ENCODE peak calls at places on chromosomes 12 and 14, in ten cellular contexts. O is left ventricle myocardium inferior; T is heart left ventricle; D is sigmoid colon; C is CD4-positive, CD25-positive, alpha-beta regulatory T cell; Q is IMR-90; H is kidney epithelial cell; U is upper lobe of left lung; K is CD8-positive, alpha-beta memory T cell; W is mesendoderm. I is an unnamed sample. For H3K36me3, the result is how much of the 10 kb centered on the place peaks cover.

GRCh38 chr14:68011629-68012028 is 192.1 kb downstream of the RAD51B start:
- DNase-seq in H (no peak), K (no peak), Q (peak), W (no peak), O (no peak), T (no peak), C (no peak), U (no peak), D (no peak), I (no peak)

GRCh38 chr12:64404470-64405446 is 566 bp downstream of the XPOT start:
- DNase-seq in Q (peak), W (peak), D (peak), T (no peak), C (peak), U (peak), O (peak), H (no peak), K (peak), I (peak)

GRCh38 chr12:76186507-76186906 is 102.0 kb upstream of the NAP1L1 start:
- DNase-seq in W (no peak), D (no peak), Q (peak), K (no peak), U (no peak), H (no peak), C (no peak), T (no peak), O (no peak), I (no peak)

GRCh38 chr12:70049596-70050360 is 193.5 kb upstream of the CNOT2 start:
- DNase-seq in C (peak), K (peak), D (no peak), T (no peak), U (no peak), H (peak), O (no peak), W (peak), Q (no peak), I (no peak)

GRCh38 chr14:81208489-81208888 is 12.3 kb downstream of the GTF2A1 start:
- DNase-seq in H (no peak), O (no peak), T (no peak), C (no peak), K (no peak), D (no peak), W (no peak), Q (no peak), U (peak), I (no peak)

GRCh38 chr14:65492277-65492676 is 79.7 kb downstream of the FUT8 start:
- DNase-seq in Q (no peak), O (no peak), D (no peak), C (no peak), K (no peak), U (no peak), W (no peak), H (no peak), T (no peak), I (no peak)

GRCh38 chr14:23544511-23545447 is 6.8 kb downstream of the ZFHX2 start:
- DNase-seq in K (no peak), Q (no peak), D (no peak), O (peak), W (peak), U (no peak), C (no peak), T (no peak), H (no peak), I (peak)

GRCh38 chr14:69354383-69355154 is 43.5 kb downstream of the ERH start:
- DNase-seq in W (no peak), O (no peak), T (no peak), K (no peak), Q (peak), H (peak), U (no peak), D (peak), C (peak), I (peak)

GRCh38 chr12:111160350-111161142 is 208.3 kb downstream of the PHETA1 start:
- DNase-seq in C (no peak), U (no peak), T (no peak), H (no peak), W (peak), K (no peak), O (no peak), Q (no peak), D (no peak), I (peak)

GRCh38 chr14:63544641-63545234 is 1.6 kb upstream of the PPP2R5E start:
- DNase-seq in K (no peak), U (no peak), Q (peak), D (no peak), T (no peak), C (no peak), O (no peak), H (no peak), W (no peak), I (peak)

GRCh38 chr12:69385038-69385437 is 25.5 kb downstream of the YEATS4 start:
- DNase-seq in Q (no peak), K (no peak), U (no peak), H (no peak), W (no peak), C (no peak), T (no peak), D (no peak), O (no peak), I (no peak)

GRCh38 chr12:113879658-113880057 is 86.5 kb downstream of the RBM19 start:
- DNase-seq in W (peak), C (no peak), Q (no peak), H (no peak), T (no peak), O (no peak), D (no peak), U (no peak), K (no peak), I (no peak)

GRCh38 chr12:44078273-44078672 is 242.4 kb downstream of the TMEM117 start:
- DNase-seq in W (no peak), K (no peak), D (no peak), O (no peak), H (no peak), T (no peak), Q (peak), C (no peak), U (no peak), I (no peak)

GRCh38 chr12:98154850-98155249 is 360.5 kb upstream of the TMPO start:
- DNase-seq in U (no peak), C (no peak), D (no peak), T (no peak), K (no peak), Q (no peak), W (peak), O (no peak), H (no peak), I (peak)

GRCh38 chr12:57148469-57149308 is 1.3 kb upstream of the LRP1-AS start:
- DNase-seq in K (no peak), W (no peak), Q (peak), H (no peak), U (peak), D (peak), T (peak), O (peak), C (no peak), I (no peak)

GRCh38 chr14:101459392-101459900 is 101.8 kb upstream of the DIO3 start:
- DNase-seq in K (no peak), C (no peak), D (no peak), W (no peak), H (no peak), U (no peak), O (no peak), Q (no peak), T (no peak), I (peak)

GRCh38 chr12:106586535-106586802 is 3.7 kb downstream of the RFX4 start:
- DNase-seq in Q (no peak), H (no peak), K (no peak), C (no peak), O (no peak), D (no peak), U (no peak), W (peak), T (no peak), I (peak)

GRCh38 chr12:75479963-75480461 is 543 bp upstream of the GLIPR1 start:
- DNase-seq in C (peak), Q (peak), K (no peak), O (no peak), U (no peak), W (no peak), T (no peak), D (no peak), H (peak), I (no peak)

GRCh38 chr14:21106506-21107359 is 5.9 kb downstream of the TMEM253 start:
- DNase-seq in K (peak), D (peak), Q (peak), W (peak), H (no peak), O (peak), U (peak), C (peak), T (peak), I (peak)

GRCh38 chr12:99259040-99259934 is 388.3 kb upstream of the GARIN6 start:
- DNase-seq in W (peak), U (no peak), O (no peak), K (no peak), C (no peak), Q (no peak), T (no peak), H (no peak), D (no peak), I (peak)

GRCh38 chr14:23070262-23071129 is 13.2 kb upstream of the CDH24 start:
- DNase-seq in D (no peak), Q (no peak), W (peak), U (peak), T (no peak), H (no peak), O (no peak), C (no peak), K (no peak), I (peak)

GRCh38 chr14:98963610-98964009 is 308.4 kb downstream of the BCL11B start:
- DNase-seq in U (no peak), W (peak), Q (no peak), K (no peak), T (no peak), O (no peak), H (no peak), D (no peak), C (no peak), I (peak)

GRCh38 chr12:6554168-6554989 is 1.5 kb downstream of the IFFO1 start:
- DNase-seq in W (peak), D (peak), K (peak), O (peak), H (no peak), U (peak), T (peak), Q (peak), C (peak), I (peak)

GRCh38 chr14:31530136-31530535 is 31.1 kb upstream of the NUBPL start:
- DNase-seq in K (no peak), C (no peak), Q (peak), O (no peak), U (no peak), D (no peak), H (no peak), W (no peak), T (no peak), I (no peak)

GRCh38 chr12:104747956-104748355 is 210.1 kb downstream of the SLC41A2 start:
- DNase-seq in Q (no peak), O (no peak), W (no peak), H (no peak), C (peak), T (no peak), D (no peak), U (no peak), K (no peak), I (no peak)

GRCh38 chr14:103528158-103528511 is 861 bp upstream of the TRMT61A start:
- DNase-seq in H (no peak), W (no peak), T (peak), O (no peak), C (no peak), K (no peak), Q (no peak), D (peak), U (peak), I (no peak)

GRCh38 chr14:102824832-102825231 is 47.6 kb downstream of the TRAF3 start:
- DNase-seq in Q (peak), U (no peak), T (peak), W (no peak), H (peak), C (no peak), K (no peak), D (no peak), O (peak), I (no peak)

GRCh38 chr12:4120316-4120920 is 153.1 kb upstream of the CCND2 start:
- DNase-seq in D (peak), K (no peak), T (no peak), C (peak), O (no peak), W (no peak), H (no peak), Q (no peak), U (no peak), I (no peak)

GRCh38 chr12:69173358-69173757 is 66.0 kb upstream of the CPSF6 start:
- DNase-seq in U (no peak), O (no peak), Q (no peak), W (no peak), H (no peak), K (no peak), C (no peak), D (no peak), T (no peak), I (no peak)

GRCh38 chr14:91586451-91586850 is 76.3 kb upstream of the PPP4R3A start:
- DNase-seq in U (no peak), W (no peak), H (no peak), O (no peak), Q (no peak), C (no peak), K (no peak), T (no peak), D (no peak), I (no peak)

GRCh38 chr14:72745546-72745945 is 148.4 kb downstream of the DPF3 start:
- DNase-seq in K (no peak), C (no peak), D (no peak), H (peak), Q (peak), O (no peak), W (no peak), T (no peak), U (no peak), I (no peak)

GRCh38 chr12:88495031-88495430 is 85.2 kb downstream of the KITLG start:
- DNase-seq in C (no peak), O (no peak), W (no peak), Q (no peak), D (no peak), U (no peak), K (no peak), T (no peak), H (no peak), I (no peak)

GRCh38 chr14:43479751-43480150 is 1027.3 kb downstream of the FSCB start:
- DNase-seq in Q (no peak), H (no peak), U (no peak), T (no peak), C (no peak), D (no peak), O (no peak), W (no peak), K (no peak), I (no peak)

GRCh38 chr12:91565246-91565645 is 382.6 kb upstream of the DCN start:
- DNase-seq in U (no peak), T (no peak), C (peak), Q (no peak), K (no peak), H (no peak), W (no peak), D (no peak), O (no peak), I (no peak)

GRCh38 chr12:81668475-81668874 is 90.7 kb downstream of the PPFIA2 start:
- DNase-seq in H (peak), O (no peak), Q (peak), T (no peak), C (no peak), W (peak), D (no peak), K (no peak), U (no peak), I (no peak)

GRCh38 chr12:59595097-59595496 is 732 bp upstream of the SLC16A7 start:
- DNase-seq in D (no peak), O (no peak), K (no peak), U (no peak), W (no peak), Q (no peak), T (no peak), H (no peak), C (peak), I (no peak)

GRCh38 chr12:124053855-124054254 is 80.8 kb downstream of the ZNF664 start:
- DNase-seq in U (peak), T (no peak), O (peak), W (peak), K (no peak), Q (peak), C (no peak), D (peak), H (no peak), I (peak)

GRCh38 chr12:51218607-51219161 is 822 bp upstream of the POU6F1 start:
- DNase-seq in C (peak), U (peak), H (no peak), Q (no peak), K (no peak), T (no peak), O (no peak), W (peak), D (no peak), I (peak)

DNA sequence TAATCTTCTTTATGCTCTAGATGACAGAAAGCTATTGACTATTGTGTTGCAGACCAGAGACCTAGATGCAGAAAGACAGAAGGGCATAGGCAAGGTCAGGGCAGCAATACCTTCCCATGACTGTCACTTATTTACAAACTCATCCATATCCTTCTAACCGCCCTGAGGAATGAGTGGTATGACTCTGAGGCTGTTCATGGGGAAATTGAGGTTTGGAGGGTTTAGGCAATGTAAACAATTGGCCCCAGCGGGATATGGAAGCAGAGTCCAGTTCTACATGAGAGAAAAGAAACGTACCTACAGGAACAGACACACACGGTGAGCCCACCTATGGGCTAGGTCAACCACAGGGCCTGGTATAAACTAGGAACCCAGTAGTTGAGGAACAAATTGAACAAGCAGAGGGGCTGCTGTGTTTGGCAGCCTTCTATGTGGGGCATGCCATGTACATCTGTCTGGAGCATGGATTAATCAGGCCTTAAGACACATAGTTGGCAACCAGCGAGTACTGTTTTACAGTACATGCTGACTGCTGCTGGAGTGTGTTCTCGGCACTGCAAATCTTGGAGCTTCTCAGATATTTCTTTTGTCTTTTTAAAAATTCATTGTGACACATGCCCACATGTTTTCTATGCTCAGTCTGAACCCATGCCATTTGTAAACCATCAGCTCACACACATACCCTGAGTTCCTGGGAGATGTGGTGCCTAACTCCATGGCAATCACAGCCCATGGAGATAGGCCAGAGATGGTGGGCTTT is 159.7 kb upstream of the NTF3 start:
- DNase-seq in H (no peak), U (no peak), D (no peak), O (no peak), W (no peak), T (no peak), K (no peak), C (no peak), Q (no peak), I (no peak)
- H3K4me3 ChIP-seq in H (no peak), U (no peak), D (no peak), O (no peak), W (no peak), T (no peak), K (no peak), C (no peak), Q (no peak), I (no peak)

DNA sequence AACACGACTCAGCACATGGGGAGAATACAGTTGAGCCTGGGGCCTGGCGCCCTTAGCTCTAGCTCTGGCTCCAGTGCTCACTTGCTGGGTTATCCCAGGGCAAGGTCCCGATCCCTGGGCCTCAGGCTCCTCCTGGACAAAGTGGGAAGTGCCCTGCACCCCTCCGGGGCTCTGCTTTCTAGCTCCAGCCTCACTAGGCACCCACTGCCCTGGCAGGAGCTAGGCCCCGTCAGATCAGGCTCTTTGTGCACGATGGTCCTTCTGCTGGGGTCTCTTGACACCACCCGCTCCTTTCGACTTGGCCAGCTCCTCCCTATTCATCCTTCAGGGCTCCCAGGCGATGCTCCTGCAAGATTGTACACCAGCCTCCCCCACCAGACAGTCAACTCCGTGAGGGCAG is 23.4 kb downstream of the NCKAP5L start:
- DNase-seq in W (no peak), Q (no peak), T (no peak), O (no peak), C (no peak), D (no peak), H (no peak), U (no peak), K (no peak), I (no peak)
- H3K36me3 ChIP-seq in W (under half), Q (half or more), T (under half), O (half or more), C (under half), D (half or more), H (under half), U (half or more), K (under half), I (under half)

GRCh38 chr12:53998174-53998899 is 1.6 kb upstream of the HOXC9 start:
- DNase-seq in D (no peak), H (no peak), K (no peak), O (no peak), C (no peak), Q (no peak), T (no peak), W (no peak), U (no peak), I (no peak)
- H3K4me3 ChIP-seq in D (no peak), H (peak), K (no peak), O (no peak), C (no peak), Q (no peak), T (no peak), W (no peak), U (no peak), I (no peak)

GRCh38 chr12:42462486-42462885 is 127.1 kb downstream of the PRICKLE1 start:
- DNase-seq in D (no peak), T (no peak), U (no peak), W (no peak), H (no peak), K (no peak), O (no peak), Q (no peak), C (no peak), I (no peak)
- H3K36me3 ChIP-seq in D (half or more), T (under half), U (under half), W (under half), H (under half), K (under half), O (half or more), Q (under half), C (under half), I (under half)

I was measured in H7.